ENCODE peak calls at places on chromosomes 4 and X, in six cellular contexts. D is EL; X is NCI-H748 treated with DMSO at 0.1 percent for 48 hours; S is glutamatergic neuron; K is activated CD8-positive, alpha-beta T cell treated with anti-CD3 and anti-CD28 coated beads, Interleukin-2, amount 10 ng/mL, durations not matched to agents 7 days and 5 days; T is GM04504. A is an unnamed sample.

GRCh38 chrX:24928114-24928513 is 87.7 kb downstream of the ARX start:
- DNase-seq in D (no peak), X (no peak), S (no peak), K (no peak), T (no peak), A (no peak)

GRCh38 chrX:111040377-111041017 is 55.5 kb upstream of the PAK3 start:
- DNase-seq in D (peak; percentile 10), X (no peak), S (no peak), K (no peak), T (no peak), A (peak; percentile 86)

GRCh38 chrX:153726286-153727107 is 1.8 kb downstream of the ABCD1 start:
- DNase-seq in D (peak; percentile 69), X (no peak), S (peak; percentile 70), K (peak; percentile 66), T (no peak), A (peak; percentile 49)

GRCh38 chr4:146814736-146815135 is 130.9 kb downstream of the TTC29 start:
- DNase-seq in D (peak; percentile 1), X (no peak), S (no peak), K (no peak), T (no peak), A (no peak)

GRCh38 chr4:7070729-7071511 is 3.1 kb upstream of the GRPEL1 start:
- DNase-seq in D (peak; percentile 62), X (peak; percentile 54), S (peak; percentile 86), K (peak; percentile 89), T (peak; percentile 35), A (peak; percentile 85)

GRCh38 chr4:17030543-17030942 is 132.1 kb upstream of the LDB2 start:
- DNase-seq in D (peak; percentile 76), X (no peak), S (no peak), K (no peak), T (peak; percentile 57), A (peak; percentile 79)

GRCh38 chr4:48938831-48939230 is 32.3 kb upstream of the OCIAD2 start:
- DNase-seq in D (no peak), X (no peak), S (no peak), K (no peak), T (no peak), A (no peak)

GRCh38 chr4:168605411-168605810 is 108.6 kb downstream of the PALLD start:
- DNase-seq in D (peak; percentile 77), X (no peak), S (no peak), K (no peak), T (no peak), A (peak; percentile 70)

GRCh38 chr4:53003959-53004358 is 141.8 kb downstream of the RASL11B start:
- DNase-seq in D (no peak), X (no peak), S (no peak), K (no peak), T (no peak), A (no peak)

GRCh38 chr4:8117278-8117682 is 41.3 kb downstream of the ABLIM2 start:
- DNase-seq in D (peak; percentile 32), X (no peak), S (no peak), K (peak; percentile 52), T (no peak), A (peak; percentile 22)

GRCh38 chrX:46485897-46486296 is 59.3 kb downstream of the ZNF674 start:
- DNase-seq in D (no peak), X (no peak), S (no peak), K (no peak), T (no peak), A (no peak)

GRCh38 chr4:174948826-174949225 is 30.7 kb downstream of the ADAM29 start:
- DNase-seq in D (no peak), X (no peak), S (no peak), K (no peak), T (no peak), A (no peak)

GRCh38 chr4:128349921-128350320 is 62.3 kb upstream of the PGRMC2 start:
- DNase-seq in D (peak; percentile 93), X (peak; percentile 67), S (no peak), K (no peak), T (no peak), A (no peak)